ENCODE peak calls at places on chromosomes 11 and 22, in five cellular contexts. One of them, this sample, is unnamed.

GRCh38 chr11:10382518-10382917 is 72.5 kb upstream of the AMPD3 start:
- DNase-seq in ACHN: peak; percentile 4
- DNase-seq in activated T-cell treated with anti-CD3 and anti-CD28 coated beads for 48 hours: no peak
- DNase-seq in activated T-helper 1 cell treated with anti-CD3 and anti-CD28 coated beads, Interleukin-12 subunit alpha, Interleukin-12 subunit beta, Interleukin-2, Interleukin-4 antibody, amounts not matched to agents 30 ng/mL and 10 ng/mL and 1 ng/mL, durations not matched to agents 14 hours and 24 hours and 36 hours: no peak
- DNase-seq in heart left ventricle: no peak
- DNase-seq in this sample: no peak

GRCh38 chr11:71086687-71087258 is 165.6 kb downstream of the SHANK2 start:
- DNase-seq in activated T-helper 1 cell treated with anti-CD3 and anti-CD28 coated beads, Interleukin-12 subunit alpha, Interleukin-12 subunit beta, Interleukin-2, Interleukin-4 antibody, amounts not matched to agents 30 ng/mL and 10 ng/mL and 1 ng/mL, durations not matched to agents 14 hours and 24 hours and 36 hours: no peak
- DNase-seq in activated T-cell treated with anti-CD3 and anti-CD28 coated beads for 48 hours: peak; percentile 6
- DNase-seq in ACHN: peak; percentile 13
- DNase-seq in heart left ventricle: no peak
- DNase-seq in this sample: no peak

GRCh38 chr22:47632646-47633045 is 870.2 kb downstream of the TBC1D22A start:
- DNase-seq in heart left ventricle: no peak
- DNase-seq in ACHN: no peak
- DNase-seq in activated T-cell treated with anti-CD3 and anti-CD28 coated beads for 48 hours: no peak
- DNase-seq in activated T-helper 1 cell treated with anti-CD3 and anti-CD28 coated beads, Interleukin-12 subunit alpha, Interleukin-12 subunit beta, Interleukin-2, Interleukin-4 antibody, amounts not matched to agents 30 ng/mL and 10 ng/mL and 1 ng/mL, durations not matched to agents 14 hours and 24 hours and 36 hours: no peak
- DNase-seq in this sample: no peak

GRCh38 chr11:68914761-68915160 is 11.1 kb downstream of the IGHMBP2 start:
- DNase-seq in ACHN: no peak
- DNase-seq in heart left ventricle: no peak
- DNase-seq in activated T-helper 1 cell treated with anti-CD3 and anti-CD28 coated beads, Interleukin-12 subunit alpha, Interleukin-12 subunit beta, Interleukin-2, Interleukin-4 antibody, amounts not matched to agents 30 ng/mL and 10 ng/mL and 1 ng/mL, durations not matched to agents 14 hours and 24 hours and 36 hours: no peak
- DNase-seq in activated T-cell treated with anti-CD3 and anti-CD28 coated beads for 48 hours: no peak
- DNase-seq in this sample: no peak

GRCh38 chr11:121321614-121322243 is 29.2 kb downstream of the SC5D start:
- DNase-seq in activated T-helper 1 cell treated with anti-CD3 and anti-CD28 coated beads, Interleukin-12 subunit alpha, Interleukin-12 subunit beta, Interleukin-2, Interleukin-4 antibody, amounts not matched to agents 30 ng/mL and 10 ng/mL and 1 ng/mL, durations not matched to agents 14 hours and 24 hours and 36 hours: peak; percentile 22
- DNase-seq in ACHN: no peak
- DNase-seq in heart left ventricle: no peak
- DNase-seq in activated T-cell treated with anti-CD3 and anti-CD28 coated beads for 48 hours: no peak
- DNase-seq in this sample: no peak

GRCh38 chr11:3867209-3868071 is 12.0 kb downstream of the STIM1 start:
- DNase-seq in activated T-helper 1 cell treated with anti-CD3 and anti-CD28 coated beads, Interleukin-12 subunit alpha, Interleukin-12 subunit beta, Interleukin-2, Interleukin-4 antibody, amounts not matched to agents 30 ng/mL and 10 ng/mL and 1 ng/mL, durations not matched to agents 14 hours and 24 hours and 36 hours: no peak
- DNase-seq in ACHN: no peak
- DNase-seq in heart left ventricle: peak; percentile 69
- DNase-seq in activated T-cell treated with anti-CD3 and anti-CD28 coated beads for 48 hours: no peak
- DNase-seq in this sample: peak; percentile 58

GRCh38 chr11:62556872-62557631 is 10.4 kb upstream of the AHNAK start:
- DNase-seq in activated T-helper 1 cell treated with anti-CD3 and anti-CD28 coated beads, Interleukin-12 subunit alpha, Interleukin-12 subunit beta, Interleukin-2, Interleukin-4 antibody, amounts not matched to agents 30 ng/mL and 10 ng/mL and 1 ng/mL, durations not matched to agents 14 hours and 24 hours and 36 hours: peak; percentile 82
- DNase-seq in ACHN: no peak
- DNase-seq in heart left ventricle: no peak
- DNase-seq in activated T-cell treated with anti-CD3 and anti-CD28 coated beads for 48 hours: peak; percentile 49
- DNase-seq in this sample: no peak

GRCh38 chr11:1073261-1073724 is 1.4 kb upstream of the MUC2 start:
- DNase-seq in heart left ventricle: no peak
- DNase-seq in activated T-cell treated with anti-CD3 and anti-CD28 coated beads for 48 hours: no peak
- DNase-seq in activated T-helper 1 cell treated with anti-CD3 and anti-CD28 coated beads, Interleukin-12 subunit alpha, Interleukin-12 subunit beta, Interleukin-2, Interleukin-4 antibody, amounts not matched to agents 30 ng/mL and 10 ng/mL and 1 ng/mL, durations not matched to agents 14 hours and 24 hours and 36 hours: no peak
- DNase-seq in ACHN: no peak
- DNase-seq in this sample: peak; percentile 36

GRCh38 chr11:35362571-35362980 is 56.8 kb downstream of the SLC1A2 start:
- DNase-seq in heart left ventricle: no peak
- DNase-seq in activated T-cell treated with anti-CD3 and anti-CD28 coated beads for 48 hours: no peak
- DNase-seq in ACHN: no peak
- DNase-seq in activated T-helper 1 cell treated with anti-CD3 and anti-CD28 coated beads, Interleukin-12 subunit alpha, Interleukin-12 subunit beta, Interleukin-2, Interleukin-4 antibody, amounts not matched to agents 30 ng/mL and 10 ng/mL and 1 ng/mL, durations not matched to agents 14 hours and 24 hours and 36 hours: no peak
- DNase-seq in this sample: no peak

This sample was measured in gastrocnemius medialis.